ENCODE peak calls at places on chromosome 9, in five cellular contexts. M is IMR-90, Z is neuronal stem cell, C is H1, Q is mesenchymal stem cell. R is an unnamed sample.

GRCh38 chr9:116647515-116647809 is 39.6 kb upstream of the TRIM32 start:
- DNase-seq in M (no peak), Z (no peak), C (no peak), Q (no peak), R (no peak)

GRCh38 chr9:10843151-10843550 is 230.3 kb upstream of the PTPRD start:
- DNase-seq in M (no peak), Z (no peak), C (no peak), Q (no peak), R (no peak)

GRCh38 chr9:136412912-136413420 is 2.5 kb downstream of the PMPCA start:
- DNase-seq in M (no peak), Z (no peak), C (no peak), Q (no peak), R (no peak)

GRCh38 chr9:128457207-128457606 is 1.4 kb downstream of the ODF2 start:
- DNase-seq in M (no peak), Z (no peak), C (no peak), Q (no peak), R (peak)

GRCh38 chr9:112355305-112355953 is 22.0 kb upstream of the PTBP3 start:
- DNase-seq in M (no peak), Z (no peak), C (no peak), Q (no peak), R (no peak)

GRCh38 chr9:90095682-90096081 is 490.9 kb downstream of the GADD45G start:
- DNase-seq in M (no peak), Z (no peak), C (no peak), Q (no peak), R (no peak)

GRCh38 chr9:76216161-76216649 is 178.0 kb downstream of the RFK start:
- DNase-seq in M (peak), Z (no peak), C (no peak), Q (peak), R (no peak)

GRCh38 chr9:134434896-134435506 is 108.7 kb downstream of the RXRA start:
- DNase-seq in M (peak), Z (no peak), C (no peak), Q (peak), R (no peak)

GRCh38 chr9:120646943-120647342 is 67.0 kb upstream of the CDK5RAP2 start:
- DNase-seq in M (no peak), Z (no peak), C (no peak), Q (no peak), R (no peak)
- H2BK5ac ChIP-seq in M (no peak), Z (no peak), C (no peak), Q (no peak), R (no peak)

DNA sequence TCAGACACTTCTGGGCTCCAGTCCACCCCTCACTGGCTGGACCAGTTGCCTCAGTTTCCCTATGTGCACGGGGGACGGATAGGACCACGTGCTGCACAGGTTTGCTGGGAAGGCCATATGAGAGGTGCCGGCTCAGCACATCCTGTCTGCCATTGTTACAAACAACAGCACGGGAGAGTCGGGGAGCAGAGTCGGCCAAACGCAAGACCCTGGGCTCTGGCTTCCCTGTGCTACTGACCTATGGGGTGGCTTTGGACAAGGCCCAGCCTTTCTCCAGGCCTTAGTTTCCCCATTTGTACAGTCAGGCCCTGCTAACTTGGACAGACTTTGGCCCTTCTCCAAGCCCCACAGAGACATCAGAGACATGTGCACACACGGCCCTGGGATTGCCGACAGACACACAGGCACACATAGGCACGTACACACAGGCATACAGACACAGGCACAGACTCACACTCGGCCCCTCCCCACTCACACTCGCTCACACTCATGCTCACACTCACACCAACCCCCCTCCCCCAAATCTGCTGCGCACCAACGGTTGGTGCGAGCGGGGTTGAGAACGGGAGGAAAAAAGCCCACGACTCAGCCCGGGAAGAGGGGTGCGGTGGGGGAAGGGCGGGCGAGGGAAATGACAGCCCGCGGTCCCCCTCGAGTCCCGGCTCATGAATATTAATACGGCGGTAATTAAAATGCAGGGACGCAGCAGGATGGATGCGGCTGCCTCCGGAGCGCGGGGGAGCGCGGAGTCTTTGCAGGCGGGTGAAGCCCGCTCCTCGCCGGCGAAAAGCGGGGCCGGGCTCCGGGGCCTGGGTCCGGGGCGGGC is 133.0 kb downstream of the C9orf50 start:
- DNase-seq in M (peak), Z (no peak), C (no peak), Q (peak), R (no peak)
- H2BK15ac ChIP-seq in M (peak), Z (peak), C (peak), Q (peak), R (no peak)

DNA sequence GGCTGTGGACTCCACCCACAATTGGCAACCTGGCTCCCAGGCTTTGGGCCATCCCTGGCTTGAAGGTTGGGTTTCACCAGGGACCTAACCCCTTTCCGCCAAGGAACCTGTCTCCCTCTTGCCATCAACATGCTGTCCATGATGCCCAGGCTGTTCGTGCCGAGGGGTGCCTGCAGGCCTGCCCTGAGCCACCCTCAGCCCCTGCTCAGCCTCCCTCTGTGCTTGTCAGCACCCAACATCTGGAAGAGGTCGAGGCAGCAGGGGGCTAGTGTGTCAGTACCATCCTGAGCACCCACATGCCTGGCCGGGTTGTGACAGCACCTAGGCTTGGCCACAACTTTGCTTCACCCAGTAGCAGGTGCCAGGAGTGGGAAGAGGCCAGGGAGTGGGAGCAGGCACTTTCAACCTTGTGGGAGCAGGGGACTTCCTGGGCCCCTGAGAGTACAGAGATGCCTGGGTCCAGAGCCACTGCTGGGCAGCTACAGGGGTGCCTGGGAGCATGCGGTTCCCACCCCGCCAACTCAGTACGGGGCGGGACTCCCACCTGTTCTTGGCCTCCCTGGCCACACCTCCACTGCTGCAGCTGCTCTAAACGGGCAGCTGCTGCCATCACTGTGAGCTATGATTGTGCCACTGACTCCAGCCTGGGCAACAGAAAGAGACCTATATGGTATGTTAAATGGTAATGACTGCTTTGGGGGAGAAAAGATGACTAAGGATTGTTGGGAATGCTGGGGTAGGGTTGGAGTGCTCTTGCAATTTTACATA is 6.3 kb downstream of the PDCD1LG2 start:
- DNase-seq in M (no peak), Z (no peak), C (no peak), Q (no peak), R (no peak)
- H4K91ac ChIP-seq in M (peak), Z (no peak), C (no peak), Q (no peak), R (no peak)

DNA sequence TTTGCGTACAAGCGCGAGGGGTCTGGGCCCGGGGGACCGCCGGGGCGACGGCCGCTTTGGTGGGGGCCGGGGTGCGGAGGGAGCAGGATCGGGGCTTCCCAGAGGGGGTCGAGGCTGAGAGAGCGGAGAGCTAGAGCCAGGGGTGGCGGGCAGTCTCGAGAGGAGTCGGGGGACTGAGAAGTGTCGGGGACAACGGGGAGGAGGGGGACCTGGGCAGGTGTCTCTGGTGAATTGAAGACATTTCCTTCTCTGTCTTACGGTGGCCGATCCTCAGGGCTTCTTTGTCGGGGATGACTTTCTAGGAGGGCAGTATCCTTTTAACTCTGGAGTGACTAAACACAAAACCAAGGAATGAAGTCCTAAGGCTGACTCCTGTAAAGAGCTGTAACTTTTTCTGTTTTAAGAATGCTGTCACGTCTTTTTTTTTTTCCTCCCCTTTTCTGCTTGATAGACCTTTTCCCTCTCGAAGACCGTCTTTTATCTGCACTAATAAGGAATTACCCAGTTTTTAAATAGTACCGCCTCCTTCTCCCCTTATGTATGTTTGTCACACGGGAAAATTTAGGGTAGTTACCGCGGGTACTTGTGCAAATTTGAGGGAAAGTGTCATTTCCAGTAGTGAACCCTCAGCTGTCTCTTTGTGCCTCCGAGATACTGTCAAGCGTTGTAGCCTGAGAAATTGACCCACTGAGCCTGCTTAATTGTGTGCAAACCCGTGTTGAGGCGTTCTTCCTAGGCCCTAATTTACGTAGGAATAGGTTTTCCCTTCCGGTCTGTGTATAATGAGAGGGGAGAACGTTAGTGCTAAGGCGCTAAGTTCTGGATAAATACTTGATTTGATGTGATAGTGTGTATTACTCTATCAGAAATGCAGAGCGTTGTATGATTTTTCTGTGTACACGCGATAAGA is 888 bp downstream of the DENND4C start:
- DNase-seq in M (peak), Z (peak), C (no peak), Q (peak), R (no peak)
- H2BK5ac ChIP-seq in M (peak), Z (peak), C (peak), Q (no peak), R (no peak)

GRCh38 chr9:3768698-3769458 is 243.1 kb upstream of the RFX3 start:
- DNase-seq in M (peak), Z (no peak), C (no peak), Q (peak), R (no peak)
- H2BK15ac ChIP-seq in M (no peak), Z (no peak), C (no peak), Q (no peak), R (no peak)

GRCh38 chr9:132864691-132865090 is 13.4 kb downstream of the AK8 start:
- DNase-seq in M (no peak), Z (no peak), C (no peak), Q (no peak), R (no peak)
- H4K91ac ChIP-seq in M (no peak), Z (no peak), C (no peak), Q (no peak), R (no peak)

GRCh38 chr9:93112864-93113389 is 16.9 kb downstream of the CARD19 start:
- DNase-seq in M (no peak), Z (no peak), C (no peak), Q (no peak), R (no peak)
- H2BK5ac ChIP-seq in M (no peak), Z (no peak), C (no peak), Q (no peak), R (no peak)

DNA sequence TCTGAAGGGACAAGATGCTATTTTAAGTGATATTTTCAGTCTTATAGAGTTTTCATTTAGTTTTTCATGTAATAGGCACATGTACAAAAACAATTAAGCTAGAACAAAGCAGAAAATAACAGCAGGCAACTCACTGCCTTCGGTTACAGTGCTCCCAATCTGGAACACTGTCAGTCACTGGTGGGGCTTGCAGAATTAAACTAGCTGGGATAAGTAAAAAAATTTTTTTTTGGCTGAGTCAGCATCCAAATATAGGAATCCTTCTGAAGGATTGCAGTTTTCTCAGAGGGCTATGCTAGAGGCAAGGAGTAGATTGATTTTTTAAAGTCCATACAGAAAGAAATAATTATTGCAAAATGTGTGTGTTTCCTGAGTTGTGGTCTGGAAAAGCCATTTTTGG is 250.2 kb upstream of the RFX3 start:
- DNase-seq in M (no peak), Z (no peak), C (no peak), Q (no peak), R (no peak)
- H2BK15ac ChIP-seq in M (no peak), Z (no peak), C (no peak), Q (no peak), R (no peak)

GRCh38 chr9:110847661-110848060 is 179.1 kb downstream of the MUSK start:
- DNase-seq in M (peak), Z (no peak), C (no peak), Q (no peak), R (no peak)

DNA sequence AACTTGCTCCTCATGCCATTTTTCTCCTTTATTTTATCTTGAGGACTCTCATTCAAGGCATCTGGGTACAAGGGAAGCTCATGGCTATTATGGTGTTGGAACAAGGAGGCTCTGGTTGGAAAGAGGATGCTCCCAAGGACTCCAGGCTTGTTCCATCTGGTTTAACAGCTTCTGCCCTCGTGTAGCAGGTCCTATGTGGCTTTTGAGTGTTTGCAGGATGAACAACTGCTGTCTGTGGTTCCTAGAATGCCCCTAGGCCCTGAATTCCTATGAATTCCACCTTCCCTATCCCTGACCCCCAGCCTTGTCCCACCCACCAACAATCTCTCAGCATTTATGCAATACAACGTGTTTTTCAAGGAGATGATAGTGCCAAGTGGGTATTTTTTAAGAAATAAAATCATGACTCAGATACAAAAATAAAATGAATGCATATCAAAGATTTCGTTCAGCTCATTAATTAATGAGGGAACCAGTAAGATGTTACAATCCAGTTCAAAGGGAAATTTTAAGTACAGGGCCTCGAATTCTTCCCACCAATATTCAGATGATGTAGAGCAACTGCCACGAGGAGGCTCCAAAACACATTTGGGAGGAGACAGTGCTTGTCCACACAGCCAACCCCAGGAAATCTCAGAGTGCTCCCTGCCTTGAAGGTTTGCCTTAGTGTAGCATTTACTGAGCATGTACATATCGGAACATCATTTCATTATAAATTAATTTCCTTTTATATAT is 182.0 kb downstream of the MUSK start:
- DNase-seq in M (no peak), Z (no peak), C (no peak), Q (no peak), R (no peak)
- H4K91ac ChIP-seq in M (peak), Z (no peak), C (no peak), Q (no peak), R (no peak)

GRCh38 chr9:92735907-92736600 is 28.6 kb downstream of the BICD2 start:
- DNase-seq in M (no peak), Z (no peak), C (no peak), Q (no peak), R (no peak)

GRCh38 chr9:92738661-92739081 is 26.0 kb downstream of the BICD2 start:
- DNase-seq in M (no peak), Z (no peak), C (no peak), Q (no peak), R (no peak)

GRCh38 chr9:92736816-92737606 is 27.6 kb downstream of the BICD2 start:
- DNase-seq in M (peak), Z (no peak), C (no peak), Q (no peak), R (no peak)

GRCh38 chr9:92737611-92738299 is 26.9 kb downstream of the BICD2 start:
- DNase-seq in M (no peak), Z (no peak), C (no peak), Q (no peak), R (no peak)

GRCh38 chr9:92734931-92735906 is 29.4 kb downstream of the BICD2 start:
- DNase-seq in M (no peak), Z (no peak), C (no peak), Q (no peak), R (peak)
- H2BK5ac ChIP-seq in M (no peak), Z (no peak), C (peak), Q (no peak), R (no peak)